ENCODE peak calls at places on chromosomes 4 and X, in six cellular contexts. V, Z, Y, C, O and D are unnamed samples.

GRCh38 chrX:46554942-46555341 is 9.7 kb upstream of the ZNF674 start:
- DNase-seq in V (peak; percentile 25), Z (no peak), Y (no peak), C (no peak), O (no peak), D (no peak)

GRCh38 chrX:10514891-10515290 is 105.5 kb downstream of the MID1 start:
- DNase-seq in V (no peak), Z (no peak), Y (no peak), C (peak; percentile 18), O (no peak), D (no peak)

GRCh38 chr4:27702710-27703431 is 842.2 kb downstream of the STIM2 start:
- DNase-seq in V (no peak), Z (no peak), Y (no peak), C (no peak), O (no peak), D (no peak)

GRCh38 chr4:55442541-55442940 is 46.8 kb downstream of the TMEM165 start:
- DNase-seq in V (no peak), Z (no peak), Y (no peak), C (no peak), O (no peak), D (no peak)

GRCh38 chrX:38438321-38438720 is 85.9 kb downstream of the OTC start:
- DNase-seq in V (no peak), Z (peak; percentile 41), Y (no peak), C (no peak), O (no peak), D (no peak)

GRCh38 chrX:111353810-111354209 is 58.2 kb downstream of the DCX start:
- DNase-seq in V (no peak), Z (no peak), Y (no peak), C (no peak), O (no peak), D (no peak)

GRCh38 chr4:189940178-189941004 is at the start of gene FRG1:
- DNase-seq in V (peak; percentile 95), Z (peak; percentile 99), Y (peak; percentile 85), C (peak; percentile 98), O (peak; percentile 93), D (peak; percentile 95)

GRCh38 chrX:150150081-150150779 is 211.9 kb upstream of the EOLA2 start:
- DNase-seq in V (no peak), Z (no peak), Y (no peak), C (no peak), O (no peak), D (no peak)

GRCh38 chr4:161419822-161420221 is 744.0 kb downstream of the FSTL5 start:
- DNase-seq in V (peak; percentile 25), Z (no peak), Y (no peak), C (no peak), O (no peak), D (no peak)

GRCh38 chrX:134969726-134970125 is 21.1 kb upstream of the SMIM10 start:
- DNase-seq in V (no peak), Z (no peak), Y (no peak), C (no peak), O (no peak), D (no peak)

GRCh38 chr4:168569909-168570276 is 73.0 kb downstream of the PALLD start:
- DNase-seq in V (peak; percentile 57), Z (no peak), Y (no peak), C (no peak), O (no peak), D (no peak)

GRCh38 chrX:95058815-95059214 is 1384.8 kb downstream of the FAM133A start:
- DNase-seq in V (no peak), Z (no peak), Y (no peak), C (no peak), O (no peak), D (no peak)

GRCh38 chr4:119300072-119300387 is 21.9 kb downstream of the FABP2 start:
- DNase-seq in V (peak; percentile 68), Z (peak; percentile 85), Y (peak; percentile 42), C (peak; percentile 50), O (peak; percentile 55), D (no peak)

GRCh38 chr4:8295471-8295870 is 25.9 kb downstream of the HTRA3 start:
- DNase-seq in V (no peak), Z (peak; percentile 46), Y (no peak), C (no peak), O (no peak), D (no peak)

GRCh38 chr4:73817341-73817740 is 19.1 kb upstream of the CXCL6 start:
- DNase-seq in V (no peak), Z (no peak), Y (no peak), C (no peak), O (no peak), D (no peak)

DNA sequence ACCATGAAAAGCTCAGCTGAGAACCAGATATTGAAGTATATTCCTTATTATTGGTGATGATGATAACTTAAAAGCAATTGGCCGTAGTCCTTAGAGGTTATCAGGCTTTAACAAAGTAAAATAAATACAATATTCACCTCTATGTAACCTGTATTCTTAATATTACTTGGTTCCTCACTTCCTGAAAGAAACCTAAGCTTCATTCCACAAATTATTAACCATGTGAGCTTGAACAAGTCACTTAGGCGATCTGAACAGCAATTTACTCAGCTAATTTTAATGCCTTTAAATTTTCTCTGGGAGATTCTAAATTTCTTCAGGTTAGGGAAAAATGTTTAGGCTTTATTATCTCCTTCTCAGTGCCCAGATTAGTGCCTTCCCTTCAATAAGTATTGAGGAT is 69.2 kb downstream of the CLDN22 start:
- DNase-seq in V (no peak), Z (no peak), Y (no peak), C (no peak), O (no peak), D (no peak)
- H3K36me3 ChIP-seq in V (peaks cover 7% of the 10 kb centered on the region), Z (no peaks in the 10 kb centered on the region), Y (no peaks in the 10 kb centered on the region), C (peaks cover 33% of the 10 kb centered on the region), O (no peaks in the 10 kb centered on the region), D (peaks cover 2% of the 10 kb centered on the region)

GRCh38 chr4:141133146-141134006 is at the start of gene RNF150:
- DNase-seq in V (peak; percentile 79), Z (peak; percentile 88), Y (peak; percentile 29), C (peak; percentile 79), O (peak; percentile 88), D (peak; percentile 53)

GRCh38 chr4:141130947-141131545 is 2.2 kb downstream of the RNF150 start:
- DNase-seq in V (no peak), Z (no peak), Y (no peak), C (no peak), O (no peak), D (no peak)

GRCh38 chr4:141131738-141132688 is 1.3 kb downstream of the RNF150 start:
- DNase-seq in V (peak; percentile 30), Z (peak; percentile 77), Y (no peak), C (peak; percentile 29), O (peak; percentile 30), D (peak; percentile 79)

GRCh38 chr4:141134051-141134450 is 782 bp upstream of the RNF150 start:
- DNase-seq in V (no peak), Z (no peak), Y (no peak), C (no peak), O (no peak), D (no peak)

DNA sequence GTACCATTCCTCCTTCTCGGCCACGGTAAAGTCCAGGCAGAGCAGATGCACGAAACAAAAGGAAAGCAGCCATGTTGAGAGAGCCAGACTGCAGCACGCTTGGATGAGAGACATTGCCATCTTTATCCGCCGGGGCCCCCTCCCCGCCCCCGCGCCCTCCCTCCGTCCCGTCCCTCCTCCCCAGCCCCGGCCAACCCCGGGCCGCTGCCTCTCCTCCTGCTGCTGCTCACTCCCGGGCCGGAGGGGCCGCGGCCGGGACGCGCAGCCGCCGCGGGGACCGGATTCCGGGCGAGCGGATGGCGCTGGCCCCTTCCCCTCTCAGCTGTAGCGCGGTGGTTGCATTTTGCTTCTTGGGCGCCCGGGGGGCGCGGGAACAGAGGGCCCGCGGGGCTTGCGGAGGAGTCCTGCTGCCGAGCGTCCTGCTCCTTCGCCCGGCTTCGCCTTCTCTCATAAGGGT is 552 bp downstream of the RNF150 start:
- DNase-seq in V (no peak), Z (peak; percentile 76), Y (no peak), C (peak; percentile 64), O (peak; percentile 54), D (no peak)
- H3K27me3 ChIP-seq in V (peaks cover 31% of the 10 kb centered on the region), Z (no peaks in the 10 kb centered on the region), Y (no peaks in the 10 kb centered on the region), C (no peaks in the 10 kb centered on the region), O (no peaks in the 10 kb centered on the region), D (peaks cover 16% of the 10 kb centered on the region)

DNA sequence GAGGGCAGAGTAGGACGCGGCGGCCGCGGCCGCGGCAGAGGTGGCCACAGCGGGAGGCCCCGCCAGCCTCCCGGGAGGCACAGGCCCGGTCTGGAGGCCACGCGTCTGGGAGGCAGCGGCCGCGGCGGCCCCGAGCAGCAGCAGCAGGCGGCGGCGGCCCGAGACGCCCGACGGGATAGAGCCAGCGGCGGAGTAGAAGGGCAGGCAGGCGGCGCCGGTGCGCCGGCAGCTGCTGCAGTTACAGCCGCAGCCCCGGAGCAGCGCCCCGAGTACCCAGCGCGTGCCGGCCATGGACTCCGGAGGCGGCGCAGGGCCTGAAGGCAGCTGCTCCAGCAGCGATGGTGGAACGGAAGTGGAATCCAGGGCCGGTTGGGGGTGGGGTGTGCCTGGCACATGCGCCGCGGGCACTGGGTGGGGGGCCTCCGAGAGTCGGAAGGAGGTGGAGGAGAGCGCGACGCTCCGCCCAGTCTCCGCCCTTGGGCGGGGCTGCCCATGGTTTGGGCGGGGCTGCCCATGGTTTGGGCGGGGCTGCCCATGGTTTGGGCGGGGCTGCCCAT is at the start of gene GRSF1:
- DNase-seq in V (peak; percentile 91), Z (peak; percentile 99), Y (peak; percentile 91), C (peak; percentile 95), O (peak; percentile 93), D (peak; percentile 97)
- TF ChIP-seq POLR2A in V (peak; percentile 87), Z (no peak), Y (peak; percentile 71), C (peak; percentile 62), O (peak; percentile 64), D (no peak)

GRCh38 chr4:38928886-38929285 is 61.3 kb downstream of the FAM114A1 start:
- DNase-seq in V (no peak), Z (no peak), Y (no peak), C (no peak), O (no peak), D (no peak)

GRCh38 chr4:38930696-38931095 is 63.1 kb downstream of the FAM114A1 start:
- DNase-seq in V (no peak), Z (no peak), Y (no peak), C (no peak), O (no peak), D (no peak)

GRCh38 chr4:38926917-38927316 is 59.3 kb downstream of the FAM114A1 start:
- DNase-seq in V (no peak), Z (no peak), Y (no peak), C (no peak), O (no peak), D (peak; percentile 27)

GRCh38 chr4:38930199-38930598 is 62.6 kb downstream of the FAM114A1 start:
- DNase-seq in V (no peak), Z (no peak), Y (no peak), C (no peak), O (no peak), D (no peak)

GRCh38 chr4:38931125-38931524 is 63.5 kb downstream of the FAM114A1 start:
- DNase-seq in V (no peak), Z (no peak), Y (no peak), C (no peak), O (no peak), D (no peak)
- H3K36me3 ChIP-seq in V (peaks cover 38% of the 10 kb centered on the region), Z (peaks cover 16% of the 10 kb centered on the region), Y (peaks cover 88% of the 10 kb centered on the region), C (peaks cover 95% of the 10 kb centered on the region), O (no peaks in the 10 kb centered on the region), D (peaks cover 21% of the 10 kb centered on the region)

DNA sequence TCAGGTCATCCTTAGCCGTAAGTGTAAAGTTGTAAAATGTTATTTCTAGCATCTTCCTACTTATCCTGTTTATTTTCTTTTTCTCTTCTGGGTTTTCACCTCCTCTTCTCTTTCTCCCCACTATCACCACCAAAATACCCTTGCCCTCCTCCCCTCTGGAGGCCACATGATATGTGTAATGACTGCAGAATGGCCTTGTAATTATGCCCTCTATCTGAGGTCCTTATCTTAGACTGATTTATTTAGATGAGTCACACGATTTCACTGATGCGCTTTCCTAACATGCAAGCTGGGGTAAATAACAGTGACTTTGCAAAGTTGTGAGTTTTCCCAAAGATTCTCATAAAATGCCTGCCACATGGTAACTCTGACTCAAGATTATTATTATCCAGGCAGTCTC is 231.8 kb upstream of the GPRIN3 start:
- DNase-seq in V (peak; percentile 90), Z (no peak), Y (no peak), C (no peak), O (no peak), D (no peak)
- H3K27me3 ChIP-seq in V (no peaks in the 10 kb centered on the region), Z (no peaks in the 10 kb centered on the region), Y (no peaks in the 10 kb centered on the region), C (no peaks in the 10 kb centered on the region), O (no peaks in the 10 kb centered on the region), D (no peaks in the 10 kb centered on the region)